ENCODE peak calls at places on chromosomes 4 and X, in seven cellular contexts. B is T-helper 17 cell, W is fibroblast of lung, U is fibroblast of the conjunctiva, G is hippocampal formation, Y is GM04504, F is nephron progenitor cell. D is an unnamed sample.

GRCh38 chrX:70432936-70433847 is 10.1 kb downstream of the GDPD2 start:
- DNase-seq in B (no peak), W (no peak), U (no peak), G (no peak), Y (no peak), F (no peak), D (no peak)

GRCh38 chr4:52915730-52916129 is 53.6 kb downstream of the RASL11B start:
- DNase-seq in B (no peak), W (no peak), U (no peak), G (peak), Y (no peak), F (no peak), D (no peak)

GRCh38 chrX:151982217-151982616 is 7.7 kb upstream of the GABRE start:
- DNase-seq in B (no peak), W (peak), U (peak), G (no peak), Y (peak), F (no peak), D (no peak)

GRCh38 chr4:116598980-116599789 is 486.2 kb downstream of the TRAM1L1 start:
- DNase-seq in B (no peak), W (no peak), U (no peak), G (no peak), Y (no peak), F (no peak), D (no peak)

GRCh38 chr4:97646997-97647396 is 496.3 kb downstream of the STPG2 start:
- DNase-seq in B (no peak), W (peak), U (peak), G (no peak), Y (no peak), F (no peak), D (no peak)

GRCh38 chrX:115939070-115939469 is 231.5 kb upstream of the AGTR2 start:
- DNase-seq in B (no peak), W (no peak), U (no peak), G (no peak), Y (no peak), F (no peak), D (no peak)

GRCh38 chrX:119417842-119418241 is 18.7 kb downstream of the SLC25A43 start:
- DNase-seq in B (no peak), W (peak), U (no peak), G (no peak), Y (no peak), F (no peak), D (no peak)

GRCh38 chr4:7389101-7389701 is 45.5 kb downstream of the PSAPL1 start:
- DNase-seq in B (no peak), W (no peak), U (no peak), G (no peak), Y (no peak), F (no peak), D (no peak)

GRCh38 chr4:71333960-71334951 is 4.6 kb upstream of the SLC4A4 start:
- DNase-seq in B (no peak), W (peak), U (no peak), G (no peak), Y (peak), F (no peak), D (no peak)

GRCh38 chr4:8607603-8608481 is 15.3 kb downstream of the CPZ start:
- DNase-seq in B (peak), W (no peak), U (no peak), G (no peak), Y (no peak), F (peak), D (peak)

GRCh38 chr4:183816077-183816476 is 89.0 kb upstream of the STOX2 start:
- DNase-seq in B (no peak), W (no peak), U (no peak), G (no peak), Y (no peak), F (no peak), D (no peak)

GRCh38 chr4:6720202-6720699 is 4.3 kb downstream of the BLOC1S4 start:
- DNase-seq in B (peak), W (peak), U (peak), G (peak), Y (no peak), F (peak), D (no peak)

GRCh38 chr4:107561481-107561880 is 158.6 kb downstream of the PAPSS1 start:
- DNase-seq in B (no peak), W (peak), U (no peak), G (no peak), Y (no peak), F (no peak), D (no peak)

GRCh38 chr4:5510506-5510905 is 197.9 kb downstream of the EVC2 start:
- DNase-seq in B (no peak), W (no peak), U (no peak), G (no peak), Y (no peak), F (no peak), D (no peak)

GRCh38 chr4:6422866-6423265 is 49.5 kb downstream of the PPP2R2C start:
- DNase-seq in B (no peak), W (no peak), U (no peak), G (no peak), Y (no peak), F (no peak), D (no peak)

GRCh38 chrX:123085311-123085940 is 98.7 kb upstream of the GRIA3 start:
- DNase-seq in B (no peak), W (no peak), U (no peak), G (no peak), Y (no peak), F (no peak), D (no peak)

GRCh38 chr4:179678093-179678804 is 2236.0 kb upstream of the AGA start:
- DNase-seq in B (no peak), W (peak), U (no peak), G (no peak), Y (no peak), F (no peak), D (no peak)

GRCh38 chrX:4935846-4936245 is 1222.4 kb upstream of the PRKX start:
- DNase-seq in B (no peak), W (no peak), U (no peak), G (peak), Y (no peak), F (no peak), D (no peak)

GRCh38 chrX:48854898-48855297 is 19.5 kb upstream of the PCSK1N start:
- DNase-seq in B (no peak), W (no peak), U (no peak), G (no peak), Y (no peak), F (no peak), D (no peak)

GRCh38 chrX:76555816-76556215 is 128.3 kb downstream of the MAGEE1 start:
- DNase-seq in B (no peak), W (peak), U (peak), G (no peak), Y (no peak), F (peak), D (no peak)

GRCh38 chrX:112545051-112545450 is 134.7 kb downstream of the LHFPL1 start:
- DNase-seq in B (no peak), W (no peak), U (no peak), G (no peak), Y (no peak), F (no peak), D (no peak)

GRCh38 chrX:115330498-115331138 is 41.1 kb downstream of the LUZP4 start:
- DNase-seq in B (no peak), W (peak), U (peak), G (peak), Y (peak), F (peak), D (peak)

GRCh38 chrX:96843566-96843965 is 40.1 kb upstream of the RPA4 start:
- DNase-seq in B (no peak), W (no peak), U (no peak), G (no peak), Y (no peak), F (peak), D (no peak)

GRCh38 chr4:7983296-7983695 is 43.6 kb upstream of the AFAP1 start:
- DNase-seq in B (no peak), W (no peak), U (no peak), G (no peak), Y (no peak), F (no peak), D (no peak)

GRCh38 chr4:67886281-67886680 is 2.5 kb upstream of the TMPRSS11D start:
- DNase-seq in B (no peak), W (peak), U (no peak), G (no peak), Y (no peak), F (no peak), D (peak)

GRCh38 chrX:120671963-120672362 is 42.1 kb upstream of the C1GALT1C1 start:
- DNase-seq in B (no peak), W (no peak), U (no peak), G (no peak), Y (no peak), F (no peak), D (no peak)

GRCh38 chrX:46627044-46627443 is 53.5 kb downstream of the CHST7 start:
- DNase-seq in B (no peak), W (no peak), U (no peak), G (no peak), Y (no peak), F (no peak), D (no peak)

D was measured in Panc1.